ENCODE peak calls at places on chromosomes 16 and 17, in eight cellular contexts. One of them, this sample, is unnamed. For H3K4me1 and H3K9me3, the result is how much of the 10 kb centered on the place peaks cover.

GRCh38 chr16:1740234-1740633 is 31.1 kb downstream of the NME3 start:
- DNase-seq in IMR-90: no peak
- DNase-seq in RWPE2: no peak
- DNase-seq in OCI-LY7: no peak
- DNase-seq in breast epithelium: no peak
- DNase-seq in mesenchymal stem cell: no peak
- DNase-seq in naive thymus-derived CD4-positive, alpha-beta T cell: no peak
- DNase-seq in fibroblast of lung: no peak
- DNase-seq in this sample: no peak

GRCh38 chr17:50866261-50866949 is at the start of gene TOB1:
- DNase-seq in IMR-90: peak
- DNase-seq in RWPE2: peak
- DNase-seq in OCI-LY7: peak
- DNase-seq in breast epithelium: peak
- DNase-seq in mesenchymal stem cell: peak
- DNase-seq in naive thymus-derived CD4-positive, alpha-beta T cell: peak
- DNase-seq in fibroblast of lung: peak
- DNase-seq in this sample: peak

GRCh38 chr16:27718767-27719445 is 169.0 kb downstream of the KATNIP start:
- DNase-seq in IMR-90: no peak
- DNase-seq in RWPE2: no peak
- DNase-seq in OCI-LY7: no peak
- DNase-seq in breast epithelium: peak
- DNase-seq in mesenchymal stem cell: no peak
- DNase-seq in naive thymus-derived CD4-positive, alpha-beta T cell: no peak
- DNase-seq in fibroblast of lung: no peak
- DNase-seq in this sample: peak

GRCh38 chr16:30853758-30854157 is 40.1 kb downstream of the BCL7C start:
- DNase-seq in IMR-90: peak
- DNase-seq in RWPE2: no peak
- DNase-seq in OCI-LY7: no peak
- DNase-seq in breast epithelium: no peak
- DNase-seq in mesenchymal stem cell: no peak
- DNase-seq in naive thymus-derived CD4-positive, alpha-beta T cell: no peak
- DNase-seq in fibroblast of lung: no peak
- DNase-seq in this sample: no peak

GRCh38 chr16:4360538-4361021 is 9.5 kb upstream of the PAM16 start:
- DNase-seq in IMR-90: no peak
- DNase-seq in RWPE2: no peak
- DNase-seq in OCI-LY7: no peak
- DNase-seq in breast epithelium: no peak
- DNase-seq in mesenchymal stem cell: peak
- DNase-seq in naive thymus-derived CD4-positive, alpha-beta T cell: no peak
- DNase-seq in fibroblast of lung: no peak
- DNase-seq in this sample: peak

GRCh38 chr16:83389751-83390150 is 418.0 kb upstream of the HSBP1 start:
- DNase-seq in IMR-90: peak
- DNase-seq in RWPE2: no peak
- DNase-seq in OCI-LY7: no peak
- DNase-seq in breast epithelium: no peak
- DNase-seq in mesenchymal stem cell: peak
- DNase-seq in naive thymus-derived CD4-positive, alpha-beta T cell: no peak
- DNase-seq in fibroblast of lung: no peak
- DNase-seq in this sample: no peak

GRCh38 chr16:23395732-23396131 is 57.3 kb downstream of the COG7 start:
- DNase-seq in IMR-90: no peak
- DNase-seq in RWPE2: no peak
- DNase-seq in OCI-LY7: no peak
- DNase-seq in breast epithelium: no peak
- DNase-seq in mesenchymal stem cell: no peak
- DNase-seq in naive thymus-derived CD4-positive, alpha-beta T cell: no peak
- DNase-seq in fibroblast of lung: no peak
- DNase-seq in this sample: no peak

GRCh38 chr16:27772093-27772820 is 222.3 kb downstream of the KATNIP start:
- DNase-seq in IMR-90: no peak
- DNase-seq in RWPE2: no peak
- DNase-seq in OCI-LY7: no peak
- DNase-seq in breast epithelium: no peak
- DNase-seq in mesenchymal stem cell: no peak
- DNase-seq in naive thymus-derived CD4-positive, alpha-beta T cell: no peak
- DNase-seq in fibroblast of lung: no peak
- DNase-seq in this sample: no peak

GRCh38 chr16:85187002-85187401 is 74.7 kb upstream of the CIBAR2 start:
- DNase-seq in IMR-90: peak
- DNase-seq in RWPE2: no peak
- DNase-seq in OCI-LY7: no peak
- DNase-seq in breast epithelium: no peak
- DNase-seq in mesenchymal stem cell: peak
- DNase-seq in naive thymus-derived CD4-positive, alpha-beta T cell: no peak
- DNase-seq in fibroblast of lung: peak
- DNase-seq in this sample: no peak

GRCh38 chr16:85422124-85422373 is 191.1 kb upstream of the GSE1 start:
- DNase-seq in IMR-90: no peak
- DNase-seq in RWPE2: peak
- DNase-seq in OCI-LY7: no peak
- DNase-seq in breast epithelium: no peak
- DNase-seq in mesenchymal stem cell: no peak
- DNase-seq in naive thymus-derived CD4-positive, alpha-beta T cell: no peak
- DNase-seq in fibroblast of lung: no peak
- DNase-seq in this sample: no peak

GRCh38 chr16:79261461-79261860 is 339.1 kb downstream of the MAF start:
- DNase-seq in IMR-90: no peak
- DNase-seq in RWPE2: no peak
- DNase-seq in OCI-LY7: no peak
- DNase-seq in breast epithelium: no peak
- DNase-seq in mesenchymal stem cell: peak
- DNase-seq in naive thymus-derived CD4-positive, alpha-beta T cell: no peak
- DNase-seq in fibroblast of lung: no peak
- DNase-seq in this sample: peak

GRCh38 chr17:59331929-59332889 is 754 bp downstream of the YPEL2 start:
- DNase-seq in IMR-90: no peak
- DNase-seq in RWPE2: no peak
- DNase-seq in OCI-LY7: peak
- DNase-seq in breast epithelium: peak
- DNase-seq in mesenchymal stem cell: peak
- DNase-seq in naive thymus-derived CD4-positive, alpha-beta T cell: peak
- DNase-seq in fibroblast of lung: no peak
- DNase-seq in this sample: peak

GRCh38 chr17:59333845-59334244 is 2.4 kb downstream of the YPEL2 start:
- DNase-seq in IMR-90: no peak
- DNase-seq in RWPE2: no peak
- DNase-seq in OCI-LY7: no peak
- DNase-seq in breast epithelium: no peak
- DNase-seq in mesenchymal stem cell: no peak
- DNase-seq in naive thymus-derived CD4-positive, alpha-beta T cell: no peak
- DNase-seq in fibroblast of lung: no peak
- DNase-seq in this sample: no peak

GRCh38 chr17:59337741-59338299 is 6.4 kb downstream of the YPEL2 start:
- DNase-seq in IMR-90: no peak
- DNase-seq in RWPE2: no peak
- DNase-seq in OCI-LY7: no peak
- DNase-seq in breast epithelium: no peak
- DNase-seq in mesenchymal stem cell: no peak
- DNase-seq in naive thymus-derived CD4-positive, alpha-beta T cell: no peak
- DNase-seq in fibroblast of lung: no peak
- DNase-seq in this sample: no peak

GRCh38 chr17:59332890-59333377 is 1.5 kb downstream of the YPEL2 start:
- DNase-seq in IMR-90: peak
- DNase-seq in RWPE2: no peak
- DNase-seq in OCI-LY7: no peak
- DNase-seq in breast epithelium: peak
- DNase-seq in mesenchymal stem cell: peak
- DNase-seq in naive thymus-derived CD4-positive, alpha-beta T cell: no peak
- DNase-seq in fibroblast of lung: peak
- DNase-seq in this sample: no peak

DNA sequence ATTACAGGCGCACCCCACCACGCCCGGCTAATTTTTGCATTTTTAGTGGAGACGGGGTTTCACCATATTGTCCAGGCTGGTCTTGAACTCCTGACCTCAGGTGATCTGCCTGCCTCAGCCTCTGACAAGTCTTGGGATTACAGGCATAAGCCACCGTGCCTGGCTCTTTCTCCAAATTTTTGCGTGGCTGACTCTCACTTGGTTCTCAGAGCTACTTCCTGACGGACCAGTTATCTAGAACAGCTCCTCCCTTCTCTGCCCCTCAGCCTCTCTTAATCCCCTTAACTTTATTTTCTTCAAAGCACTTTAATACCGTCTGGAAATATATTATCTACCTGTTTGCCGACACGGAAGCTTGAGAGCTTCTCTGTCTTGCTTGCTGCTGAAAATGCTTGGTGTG is 4.2 kb downstream of the YPEL2 start:
- DNase-seq in IMR-90: no peak
- DNase-seq in RWPE2: no peak
- DNase-seq in OCI-LY7: no peak
- DNase-seq in breast epithelium: no peak
- DNase-seq in mesenchymal stem cell: no peak
- DNase-seq in naive thymus-derived CD4-positive, alpha-beta T cell: no peak
- DNase-seq in fibroblast of lung: no peak
- DNase-seq in this sample: no peak
- H3K4me1 ChIP-seq in IMR-90: under half
- H3K4me1 ChIP-seq in RWPE2: under half
- H3K4me1 ChIP-seq in OCI-LY7: under half
- H3K4me1 ChIP-seq in breast epithelium: under half
- H3K4me1 ChIP-seq in mesenchymal stem cell: under half
- H3K4me1 ChIP-seq in naive thymus-derived CD4-positive, alpha-beta T cell: under half
- H3K4me1 ChIP-seq in fibroblast of lung: under half
- H3K4me1 ChIP-seq in this sample: under half

GRCh38 chr17:78343099-78343432 is 16.8 kb downstream of the SOCS3 start:
- DNase-seq in IMR-90: peak
- DNase-seq in RWPE2: no peak
- DNase-seq in OCI-LY7: no peak
- DNase-seq in breast epithelium: no peak
- DNase-seq in mesenchymal stem cell: peak
- DNase-seq in naive thymus-derived CD4-positive, alpha-beta T cell: no peak
- DNase-seq in fibroblast of lung: peak
- DNase-seq in this sample: no peak

GRCh38 chr17:78345172-78345571 is 14.7 kb downstream of the SOCS3 start:
- DNase-seq in IMR-90: no peak
- DNase-seq in RWPE2: no peak
- DNase-seq in OCI-LY7: no peak
- DNase-seq in breast epithelium: no peak
- DNase-seq in mesenchymal stem cell: no peak
- DNase-seq in naive thymus-derived CD4-positive, alpha-beta T cell: no peak
- DNase-seq in fibroblast of lung: no peak
- DNase-seq in this sample: no peak

GRCh38 chr17:78344666-78345065 is 15.2 kb downstream of the SOCS3 start:
- DNase-seq in IMR-90: no peak
- DNase-seq in RWPE2: no peak
- DNase-seq in OCI-LY7: no peak
- DNase-seq in breast epithelium: no peak
- DNase-seq in mesenchymal stem cell: no peak
- DNase-seq in naive thymus-derived CD4-positive, alpha-beta T cell: no peak
- DNase-seq in fibroblast of lung: no peak
- DNase-seq in this sample: no peak

GRCh38 chr17:78342438-78343098 is 17.3 kb downstream of the SOCS3 start:
- DNase-seq in IMR-90: peak
- DNase-seq in RWPE2: no peak
- DNase-seq in OCI-LY7: no peak
- DNase-seq in breast epithelium: no peak
- DNase-seq in mesenchymal stem cell: peak
- DNase-seq in naive thymus-derived CD4-positive, alpha-beta T cell: no peak
- DNase-seq in fibroblast of lung: peak
- DNase-seq in this sample: no peak

DNA sequence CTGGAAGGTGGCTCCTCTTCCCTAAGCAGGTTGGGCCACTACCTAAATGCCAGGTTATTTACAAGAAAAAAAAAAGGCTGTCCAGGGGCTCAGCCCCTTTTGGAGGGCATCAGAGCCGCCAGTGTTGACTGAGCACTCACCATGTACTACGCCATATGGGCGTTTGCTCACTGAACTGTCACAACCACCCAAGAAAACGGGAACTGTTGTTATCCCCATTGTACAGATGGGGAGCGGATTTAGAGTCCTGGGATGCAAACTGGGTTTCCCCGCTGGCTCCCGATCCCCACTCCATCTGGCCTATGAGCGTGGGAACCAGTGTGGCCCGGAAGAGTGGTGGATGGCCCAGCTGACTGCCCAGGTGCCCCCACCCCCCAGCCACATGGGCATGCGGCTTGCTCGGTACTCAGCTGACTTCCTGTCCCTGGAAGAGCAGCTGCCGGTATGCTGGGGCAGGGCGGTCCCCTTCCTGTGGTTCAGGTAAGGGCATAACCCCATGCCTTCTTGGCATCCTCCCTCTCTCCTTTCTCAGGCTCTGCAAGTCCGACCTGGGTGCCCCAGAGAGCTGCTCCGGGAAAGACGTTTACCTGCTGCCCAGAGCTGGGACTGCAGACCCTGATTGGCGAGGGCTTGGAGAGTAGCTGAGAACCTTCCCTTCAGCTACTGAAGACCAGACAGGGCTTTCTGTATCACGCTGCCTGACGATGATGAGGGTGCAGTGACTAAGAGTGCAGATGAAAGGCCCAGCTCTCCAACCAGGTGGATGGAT is 16.3 kb downstream of the SOCS3 start:
- DNase-seq in IMR-90: no peak
- DNase-seq in RWPE2: no peak
- DNase-seq in OCI-LY7: peak
- DNase-seq in breast epithelium: no peak
- DNase-seq in mesenchymal stem cell: no peak
- DNase-seq in naive thymus-derived CD4-positive, alpha-beta T cell: peak
- DNase-seq in fibroblast of lung: no peak
- DNase-seq in this sample: no peak
- H3K4me3 ChIP-seq in IMR-90: no peak
- H3K4me3 ChIP-seq in RWPE2: no peak
- H3K4me3 ChIP-seq in OCI-LY7: peak
- H3K4me3 ChIP-seq in breast epithelium: no peak
- H3K4me3 ChIP-seq in mesenchymal stem cell: no peak
- H3K4me3 ChIP-seq in naive thymus-derived CD4-positive, alpha-beta T cell: peak
- H3K4me3 ChIP-seq in fibroblast of lung: no peak
- H3K4me3 ChIP-seq in this sample: no peak

DNA sequence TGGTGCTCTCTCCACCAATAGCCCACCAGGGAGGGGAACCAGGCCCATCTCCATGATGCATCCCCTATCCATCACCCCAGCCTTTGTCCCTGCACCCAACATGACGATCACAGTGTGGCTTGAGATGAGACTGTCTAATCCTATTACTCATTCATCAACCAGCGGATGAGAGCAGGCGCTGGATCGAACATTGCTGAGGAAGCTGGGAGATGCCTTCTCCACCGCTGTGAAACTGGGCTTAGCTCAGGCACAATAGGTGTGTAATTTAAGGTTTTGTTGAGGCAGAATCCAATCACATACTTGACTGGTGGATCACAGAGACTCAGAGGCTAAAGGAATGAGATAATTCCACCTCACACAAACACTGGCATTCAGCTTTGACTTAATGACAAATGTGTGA is 64.6 kb upstream of the IRX3 start:
- DNase-seq in IMR-90: no peak
- DNase-seq in RWPE2: no peak
- DNase-seq in OCI-LY7: no peak
- DNase-seq in breast epithelium: no peak
- DNase-seq in mesenchymal stem cell: no peak
- DNase-seq in naive thymus-derived CD4-positive, alpha-beta T cell: no peak
- DNase-seq in fibroblast of lung: no peak
- DNase-seq in this sample: no peak
- H3K9me3 ChIP-seq in IMR-90: under half
- H3K9me3 ChIP-seq in RWPE2: under half
- H3K9me3 ChIP-seq in OCI-LY7: under half
- H3K9me3 ChIP-seq in breast epithelium: under half
- H3K9me3 ChIP-seq in mesenchymal stem cell: under half
- H3K9me3 ChIP-seq in naive thymus-derived CD4-positive, alpha-beta T cell: under half
- H3K9me3 ChIP-seq in fibroblast of lung: under half
- H3K9me3 ChIP-seq in this sample: under half

GRCh38 chr16:57802635-57803412 is 533 bp upstream of the KIFC3 start:
- DNase-seq in IMR-90: peak
- DNase-seq in RWPE2: no peak
- DNase-seq in OCI-LY7: no peak
- DNase-seq in breast epithelium: no peak
- DNase-seq in mesenchymal stem cell: peak
- DNase-seq in naive thymus-derived CD4-positive, alpha-beta T cell: no peak
- DNase-seq in fibroblast of lung: peak
- DNase-seq in this sample: no peak
- H3K4me1 ChIP-seq in IMR-90: under half
- H3K4me1 ChIP-seq in RWPE2: under half
- H3K4me1 ChIP-seq in OCI-LY7: under half
- H3K4me1 ChIP-seq in breast epithelium: under half
- H3K4me1 ChIP-seq in mesenchymal stem cell: under half
- H3K4me1 ChIP-seq in naive thymus-derived CD4-positive, alpha-beta T cell: under half
- H3K4me1 ChIP-seq in fibroblast of lung: under half
- H3K4me1 ChIP-seq in this sample: under half